ENCODE peak calls at places on chromosomes 4 and X, in five cellular contexts. C is pons, G is lung, A is foreskin keratinocyte, F is HEK293T. I is an unnamed sample.

GRCh38 chr4:152585036-152585439 is 49.1 kb upstream of the FBXW7 start:
- DNase-seq in C (no peak), G (no peak), A (no peak), F (no peak), I (no peak)

GRCh38 chr4:137755033-137755471 is 222.8 kb upstream of the PCDH18 start:
- DNase-seq in C (no peak), G (no peak), A (peak), F (no peak), I (peak)

GRCh38 chr4:170052919-170053318 is 26.7 kb upstream of the MFAP3L start:
- DNase-seq in C (no peak), G (no peak), A (no peak), F (no peak), I (no peak)

GRCh38 chr4:48970471-48970921 is 15.6 kb upstream of the CWH43 start:
- DNase-seq in C (no peak), G (no peak), A (peak), F (no peak), I (peak)

GRCh38 chr4:29581469-29581868 is 1138.7 kb upstream of the PCDH7 start:
- DNase-seq in C (peak), G (no peak), A (no peak), F (no peak), I (peak)

GRCh38 chr4:7240341-7240740 is 48.0 kb downstream of the SORCS2 start:
- DNase-seq in C (no peak), G (no peak), A (no peak), F (peak), I (no peak)

GRCh38 chrX:63719633-63720032 is 65.4 kb downstream of the ARHGEF9 start:
- DNase-seq in C (no peak), G (no peak), A (no peak), F (no peak), I (no peak)

GRCh38 chr4:157222764-157223145 is 2.2 kb downstream of the GRIA2 start:
- DNase-seq in C (peak), G (no peak), A (no peak), F (no peak), I (no peak)

GRCh38 chrX:118594697-118595420 is 99.2 kb downstream of the DOCK11 start:
- DNase-seq in C (no peak), G (no peak), A (no peak), F (no peak), I (no peak)

GRCh38 chrX:137194164-137194563 is 160.4 kb upstream of the GPR101 start:
- DNase-seq in C (peak), G (no peak), A (peak), F (peak), I (peak)

GRCh38 chr4:48557478-48557877 is 67.4 kb downstream of the ZAR1 start:
- DNase-seq in C (no peak), G (no peak), A (no peak), F (no peak), I (no peak)

GRCh38 chr4:5638976-5639375 is 69.4 kb downstream of the EVC2 start:
- DNase-seq in C (no peak), G (no peak), A (no peak), F (no peak), I (no peak)

GRCh38 chr4:78143634-78144033 is 86.5 kb downstream of the FRAS1 start:
- DNase-seq in C (no peak), G (no peak), A (no peak), F (no peak), I (no peak)

GRCh38 chrX:50813843-50814661 is at the start of gene SHROOM4:
- DNase-seq in C (peak), G (peak), A (no peak), F (no peak), I (peak)

GRCh38 chr4:94798808-94799207 is 41.1 kb downstream of the BMPR1B start:
- DNase-seq in C (no peak), G (no peak), A (no peak), F (no peak), I (no peak)

GRCh38 chr4:139144161-139144859 is 32.7 kb downstream of the ELF2 start:
- DNase-seq in C (no peak), G (peak), A (peak), F (no peak), I (peak)

GRCh38 chrX:74343970-74344622 is 40.1 kb downstream of the ZCCHC13 start:
- DNase-seq in C (peak), G (peak), A (peak), F (peak), I (peak)

GRCh38 chr4:95838192-95838591 is 1.7 kb upstream of the PDHA2 start:
- DNase-seq in C (no peak), G (no peak), A (no peak), F (no peak), I (no peak)

GRCh38 chr4:66572949-66573348 is 902.7 kb upstream of the EPHA5 start:
- DNase-seq in C (no peak), G (no peak), A (peak), F (no peak), I (no peak)

GRCh38 chr4:147732516-147733193 is 767 bp downstream of the ARHGAP10 start:
- DNase-seq in C (no peak), G (peak), A (peak), F (peak), I (no peak)

GRCh38 chr4:173174184-173175156 is 5.9 kb downstream of the GALNT7 start:
- DNase-seq in C (no peak), G (no peak), A (no peak), F (no peak), I (no peak)

GRCh38 chrX:53018627-53019026 is 30.0 kb upstream of the GPR173 start:
- DNase-seq in C (no peak), G (no peak), A (no peak), F (no peak), I (no peak)

GRCh38 chr4:16573181-16573580 is 325.3 kb downstream of the LDB2 start:
- DNase-seq in C (no peak), G (no peak), A (peak), F (no peak), I (no peak)

GRCh38 chr4:2931765-2932560 is 31.2 kb downstream of the NOP14 start:
- DNase-seq in C (no peak), G (peak), A (no peak), F (no peak), I (no peak)

GRCh38 chr4:7785017-7785416 is 154.6 kb downstream of the AFAP1 start:
- DNase-seq in C (no peak), G (no peak), A (no peak), F (no peak), I (no peak)

GRCh38 chrX:94831364-94831763 is 1157.4 kb downstream of the FAM133A start:
- DNase-seq in C (peak), G (no peak), A (no peak), F (no peak), I (no peak)

GRCh38 chrX:47562615-47563243 is 1.7 kb downstream of the ARAF start:
- DNase-seq in C (peak), G (no peak), A (no peak), F (no peak), I (no peak)

GRCh38 chrX:150983526-150984163 is 510 bp downstream of the HMGB3 start:
- DNase-seq in C (no peak), G (no peak), A (no peak), F (no peak), I (no peak)

GRCh38 chrX:41705680-41706374 is 17.1 kb downstream of the GPR34 start:
- DNase-seq in C (peak), G (no peak), A (no peak), F (no peak), I (peak)

GRCh38 chr4:8302331-8302730 is 32.8 kb downstream of the HTRA3 start:
- DNase-seq in C (no peak), G (no peak), A (no peak), F (no peak), I (no peak)